ENCODE peak calls at places on chromosomes 3 and 15, in seven cellular contexts. D is NCI-H1694; F is omental fat pad; V is NCI-H82; O is RKO; X is NCI-H1417 treated with DMSO at 0.1 percent for 48 hours; H is activated T-helper 1 cell treated with anti-CD3 and anti-CD28 coated beads, Interleukin-12 subunit alpha, Interleukin-12 subunit beta, Interleukin-2, Interleukin-4 antibody, amounts not matched to agents 30 ng/mL and 10 ng/mL and 1 ng/mL, durations not matched to agents 14 hours and 24 hours and 36 hours. M is an unnamed sample.
A peak's percentile ranks its signal among the peaks of the same experiment; 100 is the strongest.

GRCh38 chr15:100043069-100043641 is 298.6 kb downstream of the ADAMTS17 start:
- DNase-seq in D (no peak), F (no peak), V (no peak), O (no peak), X (no peak), H (no peak), M (no peak)

GRCh38 chr3:119148493-119149180 is 2.7 kb downstream of the TEX55 start:
- DNase-seq in D (no peak), F (no peak), V (no peak), O (peak; percentile 45), X (no peak), H (no peak), M (no peak)

GRCh38 chr3:189233225-189233858 is 61.6 kb downstream of the TPRG1 start:
- DNase-seq in D (peak; percentile 83), F (no peak), V (peak; percentile 86), O (peak; percentile 60), X (no peak), H (no peak), M (no peak)

GRCh38 chr3:108486910-108487309 is 23.5 kb downstream of the MYH15 start:
- DNase-seq in D (peak; percentile 23), F (no peak), V (peak; percentile 95), O (peak; percentile 85), X (no peak), H (no peak), M (no peak)

GRCh38 chr3:108090066-108090700 is 648 bp downstream of the CD47 start:
- DNase-seq in D (no peak), F (no peak), V (peak; percentile 76), O (peak; percentile 40), X (no peak), H (peak; percentile 50), M (peak; percentile 47)

GRCh38 chr3:141368062-141368924 is at the start of gene ZBTB38:
- DNase-seq in D (no peak), F (peak; percentile 31), V (no peak), O (peak; percentile 93), X (no peak), H (no peak), M (no peak)

GRCh38 chr3:122642935-122643334 is 37.7 kb upstream of the PARP14 start:
- DNase-seq in D (no peak), F (no peak), V (no peak), O (no peak), X (no peak), H (no peak), M (no peak)

GRCh38 chr3:187743195-187744141 is 1.8 kb downstream of the BCL6 start:
- DNase-seq in D (no peak), F (no peak), V (peak; percentile 31), O (peak; percentile 64), X (no peak), H (peak; percentile 46), M (peak; percentile 45)

GRCh38 chr3:142987080-142987700 is 14.2 kb upstream of the U2SURP start:
- DNase-seq in D (peak; percentile 72), F (no peak), V (peak; percentile 76), O (peak; percentile 67), X (no peak), H (no peak), M (no peak)

GRCh38 chr3:114128231-114128630 is 50.6 kb downstream of the DRD3 start:
- DNase-seq in D (no peak), F (no peak), V (no peak), O (no peak), X (no peak), H (no peak), M (no peak)

GRCh38 chr15:69311319-69311721 is 12.6 kb downstream of the PAQR5 start:
- DNase-seq in D (no peak), F (no peak), V (no peak), O (peak; percentile 24), X (no peak), H (no peak), M (no peak)

GRCh38 chr15:26525096-26525495 is 247.8 kb downstream of the GABRB3 start:
- DNase-seq in D (no peak), F (no peak), V (no peak), O (no peak), X (no peak), H (no peak), M (no peak)

GRCh38 chr3:178916223-178916622 is 155.4 kb downstream of the ZMAT3 start:
- DNase-seq in D (no peak), F (no peak), V (no peak), O (no peak), X (no peak), H (no peak), M (no peak)

GRCh38 chr3:141333796-141334626 is 34.3 kb upstream of the ZBTB38 start:
- DNase-seq in D (no peak), F (no peak), V (no peak), O (no peak), X (no peak), H (no peak), M (no peak)

GRCh38 chr15:63551400-63551799 is 45.8 kb upstream of the FBXL22 start:
- DNase-seq in D (no peak), F (no peak), V (no peak), O (no peak), X (no peak), H (no peak), M (no peak)

M was measured in activated T-helper 2 cell treated with anti-CD3 and anti-CD28 coated beads, Interferon-gamma antibody, Interleukin-2, Interleukin-4, amounts not matched to agents 10 μg/mL and 5 μg/mL and 100 μg/mL, durations not matched to agents 14 hours and 24 hours and 36 hours.